ENCODE peak calls at places on chromosomes 16 and 17, in eight cellular contexts. U is omental fat pad; P is B cell; A is left cardiac atrium; I is naive thymus-derived CD8-positive, alpha-beta T cell; K is gastroesophageal sphincter; Z is activated CD4-positive, alpha-beta T cell treated with anti-CD3 and anti-CD28 coated beads for 36 hours; N is natural killer cell. C is an unnamed sample.

GRCh38 chr17:57993471-57994365 is 5.7 kb upstream of the VEZF1 start:
- ATAC-seq in U (no peak), P (peak), A (no peak), I (no peak), K (no peak), Z (no peak), N (no peak), C (no peak)

GRCh38 chr17:62737513-62737912 is 70.6 kb downstream of the MARCHF10 start:
- ATAC-seq in U (no peak), P (no peak), A (no peak), I (no peak), K (no peak), Z (peak), N (no peak), C (peak)

GRCh38 chr17:64106918-64107317 is 23.0 kb downstream of the ERN1 start:
- ATAC-seq in U (no peak), P (no peak), A (no peak), I (peak), K (no peak), Z (no peak), N (no peak), C (no peak)

GRCh38 chr17:39658346-39658745 is 6.8 kb upstream of the TCAP start:
- ATAC-seq in U (no peak), P (no peak), A (no peak), I (peak), K (no peak), Z (no peak), N (no peak), C (no peak)

GRCh38 chr17:65446838-65447526 is 114.5 kb downstream of the AXIN2 start:
- ATAC-seq in U (no peak), P (no peak), A (peak), I (no peak), K (no peak), Z (no peak), N (no peak), C (no peak)

GRCh38 chr16:12589676-12590075 is 214.0 kb downstream of the CPPED1 start:
- ATAC-seq in U (no peak), P (no peak), A (no peak), I (no peak), K (no peak), Z (no peak), N (no peak), C (no peak)

GRCh38 chr16:1762879-1763520 is 8.3 kb downstream of the NME3 start:
- ATAC-seq in U (no peak), P (no peak), A (no peak), I (no peak), K (no peak), Z (no peak), N (no peak), C (no peak)

GRCh38 chr17:35752945-35753764 is at the start of gene GAS2L2:
- ATAC-seq in U (no peak), P (no peak), A (no peak), I (no peak), K (no peak), Z (no peak), N (no peak), C (no peak)

GRCh38 chr17:77916771-77917481 is 41.6 kb upstream of the TNRC6C start:
- ATAC-seq in U (no peak), P (peak), A (peak), I (peak), K (peak), Z (peak), N (peak), C (no peak)

GRCh38 chr17:76140661-76141211 is 309 bp downstream of the FOXJ1 start:
- ATAC-seq in U (no peak), P (no peak), A (no peak), I (peak), K (no peak), Z (peak), N (no peak), C (no peak)

GRCh38 chr16:87417511-87417910 is 25.4 kb downstream of the MAP1LC3B start:
- ATAC-seq in U (no peak), P (no peak), A (no peak), I (no peak), K (no peak), Z (no peak), N (no peak), C (no peak)

GRCh38 chr16:19348578-19349315 is 63.2 kb downstream of the CLEC19A start:
- ATAC-seq in U (no peak), P (no peak), A (no peak), I (no peak), K (no peak), Z (no peak), N (no peak), C (no peak)